ENCODE peak calls at places on chromosome 3, in eight cellular contexts. V is HFFc6, Y is right atrium auricular region, I is A549, C is hepatocyte, S is astrocyte of the cerebellum, Q is cardiac fibroblast, G is kidney epithelial cell. B is an unnamed sample.

GRCh38 chr3:9809239-9809614 is 835 bp upstream of the TTLL3 start:
- DNase-seq in V (no peak), Y (no peak), I (peak; percentile 42), C (peak; percentile 37), S (no peak), Q (no peak), G (no peak), B (no peak)

GRCh38 chr3:57298041-57298440 is 5.6 kb upstream of the ASB14 start:
- DNase-seq in V (peak; percentile 40), Y (no peak), I (peak; percentile 27), C (peak; percentile 49), S (no peak), Q (peak; percentile 51), G (peak; percentile 59), B (no peak)

GRCh38 chr3:155158361-155159037 is 78.4 kb downstream of the MME start:
- DNase-seq in V (no peak), Y (no peak), I (no peak), C (no peak), S (no peak), Q (peak; percentile 6), G (no peak), B (no peak)

GRCh38 chr3:192281207-192281880 is 446.0 kb downstream of the FGF12 start:
- DNase-seq in V (no peak), Y (no peak), I (no peak), C (no peak), S (no peak), Q (no peak), G (no peak), B (no peak)

GRCh38 chr3:185693985-185694675 is 108.0 kb downstream of the SENP2 start:
- DNase-seq in V (peak; percentile 55), Y (no peak), I (no peak), C (no peak), S (no peak), Q (peak; percentile 60), G (no peak), B (no peak)

GRCh38 chr3:17831366-17831765 is 88.9 kb upstream of the TBC1D5 start:
- DNase-seq in V (no peak), Y (no peak), I (no peak), C (no peak), S (no peak), Q (peak; percentile 62), G (no peak), B (no peak)

GRCh38 chr3:42495393-42495792 is 7.0 kb upstream of the VIPR1 start:
- DNase-seq in V (no peak), Y (no peak), I (no peak), C (no peak), S (no peak), Q (no peak), G (no peak), B (no peak)

GRCh38 chr3:72185549-72186484 is 400.9 kb upstream of the PROK2 start:
- DNase-seq in V (peak; percentile 10), Y (no peak), I (peak; percentile 7), C (peak; percentile 49), S (peak; percentile 42), Q (peak; percentile 87), G (peak; percentile 34), B (peak; percentile 53)

GRCh38 chr3:42148982-42149432 is 57.9 kb downstream of the TRAK1 start:
- DNase-seq in V (peak; percentile 51), Y (peak; percentile 85), I (peak; percentile 15), C (peak; percentile 93), S (peak; percentile 76), Q (peak; percentile 84), G (peak; percentile 60), B (no peak)

GRCh38 chr3:35675206-35675605 is 35.9 kb downstream of the ARPP21 start:
- DNase-seq in V (no peak), Y (no peak), I (no peak), C (no peak), S (no peak), Q (no peak), G (no peak), B (no peak)

GRCh38 chr3:51706788-51707731 is at the start of gene GRM2:
- DNase-seq in V (peak; percentile 43), Y (peak; percentile 63), I (no peak), C (peak; percentile 94), S (peak; percentile 75), Q (peak; percentile 79), G (peak; percentile 43), B (no peak)
- TF ChIP-seq CTCF in V (no peak), Y (peak; percentile 34), I (no peak), C (no peak), S (no peak), Q (peak; percentile 8), G (no peak), B (peak; percentile 4)

GRCh38 chr3:3015472-3016089 is 94.6 kb downstream of the IL5RA start:
- DNase-seq in V (no peak), Y (no peak), I (peak; percentile 40), C (peak; percentile 64), S (peak; percentile 5), Q (peak; percentile 9), G (no peak), B (no peak)
- TF ChIP-seq CTCF in V (no peak), Y (peak; percentile 71), I (peak; percentile 48), C (peak; percentile 83), S (peak; percentile 38), Q (no peak), G (peak; percentile 39), B (no peak)

GRCh38 chr3:22901684-22902083 is 301.4 kb upstream of the UBE2E2 start:
- DNase-seq in V (no peak), Y (no peak), I (no peak), C (no peak), S (no peak), Q (no peak), G (no peak), B (no peak)
- TF ChIP-seq CTCF in V (no peak), Y (no peak), I (no peak), C (no peak), S (no peak), Q (peak; percentile 24), G (no peak), B (no peak)

GRCh38 chr3:195189821-195190220 is 81.1 kb downstream of the XXYLT1 start:
- DNase-seq in V (no peak), Y (no peak), I (no peak), C (no peak), S (no peak), Q (no peak), G (no peak), B (no peak)

GRCh38 chr3:195185574-195185973 is 85.4 kb downstream of the XXYLT1 start:
- DNase-seq in V (no peak), Y (no peak), I (no peak), C (no peak), S (no peak), Q (no peak), G (no peak), B (no peak)

GRCh38 chr3:195187609-195188529 is 83.1 kb downstream of the XXYLT1 start:
- DNase-seq in V (peak; percentile 67), Y (no peak), I (peak; percentile 18), C (no peak), S (no peak), Q (peak; percentile 69), G (no peak), B (no peak)

GRCh38 chr3:195186041-195186709 is 84.8 kb downstream of the XXYLT1 start:
- DNase-seq in V (no peak), Y (no peak), I (no peak), C (no peak), S (no peak), Q (no peak), G (no peak), B (no peak)

GRCh38 chr3:195188530-195188917 is 82.4 kb downstream of the XXYLT1 start:
- DNase-seq in V (peak; percentile 22), Y (no peak), I (no peak), C (no peak), S (no peak), Q (no peak), G (no peak), B (no peak)
- TF ChIP-seq CTCF in V (peak; percentile 49), Y (no peak), I (no peak), C (no peak), S (peak; percentile 36), Q (peak; percentile 6), G (no peak), B (peak; percentile 15)

GRCh38 chr3:34013818-34014576 is 215.6 kb downstream of the PDCD6IP start:
- DNase-seq in V (no peak), Y (no peak), I (peak; percentile 22), C (no peak), S (no peak), Q (no peak), G (no peak), B (no peak)

GRCh38 chr3:34017757-34018156 is 219.3 kb downstream of the PDCD6IP start:
- DNase-seq in V (no peak), Y (no peak), I (no peak), C (no peak), S (no peak), Q (no peak), G (no peak), B (no peak)

GRCh38 chr3:34016925-34017592 is 218.6 kb downstream of the PDCD6IP start:
- DNase-seq in V (no peak), Y (no peak), I (no peak), C (no peak), S (no peak), Q (no peak), G (no peak), B (no peak)

GRCh38 chr3:34012102-34012461 is 213.7 kb downstream of the PDCD6IP start:
- DNase-seq in V (peak; percentile 97), Y (no peak), I (peak; percentile 97), C (peak; percentile 82), S (peak; percentile 87), Q (peak; percentile 97), G (peak; percentile 93), B (peak; percentile 96)

GRCh38 chr3:34015204-34016142 is 217.0 kb downstream of the PDCD6IP start:
- DNase-seq in V (no peak), Y (no peak), I (peak; percentile 41), C (no peak), S (no peak), Q (peak; percentile 44), G (no peak), B (no peak)
- TF ChIP-seq CTCF in V (peak; percentile 65), Y (no peak), I (peak; percentile 29), C (peak; percentile 21), S (peak; percentile 30), Q (peak; percentile 41), G (no peak), B (peak; percentile 18)

GRCh38 chr3:122265937-122266336 is 59.1 kb upstream of the CSTA start:
- DNase-seq in V (no peak), Y (no peak), I (no peak), C (no peak), S (no peak), Q (no peak), G (no peak), B (no peak)
- TF ChIP-seq CTCF in V (no peak), Y (no peak), I (no peak), C (peak; percentile 3), S (no peak), Q (no peak), G (no peak), B (no peak)